ENCODE peak calls at places on chromosomes 3 and 15, in nine cellular contexts. G is spleen, K is WERI-Rb-1, Q is lung, S is neural progenitor cell, I is RWPE2, V is cardiac muscle cell, Z is aorta, Y is lower lobe of right lung. F is an unnamed sample. For H3K9me3, the result is how much of the 10 kb centered on the place peaks cover.

GRCh38 chr3:32551087-32551486 is 19.6 kb downstream of the DYNC1LI1 start:
- DNase-seq in Y (no peak), S (no peak), Q (no peak), V (no peak), K (no peak), G (no peak), I (no peak), Z (no peak), F (no peak)

GRCh38 chr3:115552007-115552406 is 71.3 kb upstream of the GAP43 start:
- DNase-seq in Q (no peak), G (no peak), V (no peak), K (no peak), Y (no peak), S (no peak), I (no peak), Z (no peak), F (no peak)

GRCh38 chr3:27521179-27521871 is 37.1 kb upstream of the SLC4A7 start:
- DNase-seq in K (no peak), Y (no peak), S (no peak), Z (no peak), Q (peak), V (no peak), G (no peak), I (no peak), F (no peak)

GRCh38 chr3:111617912-111618601 is 22.9 kb upstream of the ZBED2 start:
- DNase-seq in Y (no peak), S (no peak), V (no peak), Z (no peak), I (no peak), Q (no peak), G (no peak), K (no peak), F (no peak)

GRCh38 chr3:113867506-113867905 is 28.9 kb downstream of the GRAMD1C start:
- DNase-seq in G (no peak), I (no peak), S (no peak), Y (no peak), Q (no peak), K (no peak), Z (no peak), V (no peak), F (no peak)

GRCh38 chr15:77179541-77179998 is 108.7 kb upstream of the TSPAN3 start:
- DNase-seq in G (no peak), I (no peak), Y (no peak), K (no peak), Q (no peak), S (no peak), Z (no peak), V (peak), F (no peak)

GRCh38 chr3:190443257-190443656 is 6.4 kb downstream of the TMEM207 start:
- DNase-seq in Y (no peak), K (no peak), Q (no peak), I (no peak), G (no peak), Z (no peak), V (no peak), S (peak), F (no peak)

GRCh38 chr3:52532838-52533622 is 627 bp downstream of the NT5DC2 start:
- DNase-seq in S (peak), I (peak), Y (no peak), G (peak), Z (peak), K (no peak), Q (no peak), V (peak), F (no peak)

GRCh38 chr3:100875239-100875638 is 118.0 kb downstream of the ABI3BP start:
- DNase-seq in S (no peak), Q (peak), Z (no peak), K (no peak), G (no peak), V (no peak), I (peak), Y (no peak), F (no peak)

GRCh38 chr3:115825046-115825445 is 201.7 kb downstream of the GAP43 start:
- DNase-seq in Z (no peak), G (no peak), S (no peak), V (no peak), Y (no peak), Q (no peak), K (no peak), I (no peak), F (no peak)

GRCh38 chr15:50235794-50236193 is 29.7 kb downstream of the HDC start:
- DNase-seq in I (no peak), Y (no peak), Z (no peak), V (no peak), Q (no peak), K (no peak), S (no peak), G (no peak), F (no peak)

DNA sequence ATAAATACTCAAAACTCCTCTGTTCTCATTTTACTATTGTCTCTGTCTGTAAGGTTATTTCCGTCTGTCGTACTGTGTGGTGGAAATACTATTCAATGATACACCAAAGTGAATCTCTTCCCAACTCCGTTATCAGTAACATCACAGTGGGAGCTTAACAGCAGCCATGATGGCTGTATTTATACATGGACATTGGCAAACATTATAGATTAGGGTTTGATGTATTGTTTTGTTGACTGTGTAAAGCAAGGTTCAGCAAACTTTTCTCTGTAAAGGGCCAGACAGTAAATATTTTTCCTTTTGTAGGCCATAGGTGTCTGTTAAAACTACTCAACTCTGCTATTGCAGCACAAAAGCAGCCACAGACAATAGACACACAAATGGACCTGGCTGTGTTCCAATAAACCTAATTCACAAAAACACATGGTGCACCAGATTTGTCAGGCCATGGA is 23.2 kb downstream of the LIPC start:
- DNase-seq in Q (no peak), S (no peak), K (no peak), Z (no peak), V (no peak), Y (no peak), I (no peak), G (no peak), F (no peak)
- H3K9me3 ChIP-seq in Q (under half), S (under half), K (under half), Z (under half), V (under half), Y (under half), I (under half), G (under half), F (under half)

GRCh38 chr3:43017038-43017437 is 37.9 kb downstream of the GASK1A start:
- DNase-seq in S (no peak), Q (no peak), I (no peak), V (no peak), G (no peak), Y (no peak), K (no peak), Z (no peak), F (no peak)
- H3K9me3 ChIP-seq in S (under half), Q (under half), I (under half), V (under half), G (half or more), Y (under half), K (under half), Z (under half), F (under half)

GRCh38 chr3:54376941-54377578 is 254.7 kb downstream of the CACNA2D3 start:
- DNase-seq in K (no peak), Q (no peak), V (no peak), G (no peak), S (no peak), I (no peak), Y (no peak), Z (no peak), F (no peak)
- H3K9me3 ChIP-seq in K (under half), Q (under half), V (under half), G (under half), S (under half), I (under half), Y (under half), Z (under half), F (under half)

GRCh38 chr3:93934366-93935046 is 39.2 kb downstream of the PROS1 start:
- DNase-seq in Q (no peak), G (no peak), Z (no peak), S (no peak), I (no peak), Y (no peak), V (no peak), K (no peak), F (no peak)

GRCh38 chr3:93931597-93932229 is 42.0 kb downstream of the PROS1 start:
- DNase-seq in Z (no peak), G (no peak), I (no peak), S (no peak), K (no peak), V (no peak), Q (no peak), Y (no peak), F (no peak)

GRCh38 chr3:93936549-93936948 is 37.1 kb downstream of the PROS1 start:
- DNase-seq in I (no peak), Q (no peak), G (no peak), Z (no peak), Y (no peak), V (no peak), K (no peak), S (no peak), F (no peak)
- H3K9me3 ChIP-seq in I (under half), Q (under half), G (under half), Z (under half), Y (under half), V (under half), K (under half), S (under half), F (under half)

DNA sequence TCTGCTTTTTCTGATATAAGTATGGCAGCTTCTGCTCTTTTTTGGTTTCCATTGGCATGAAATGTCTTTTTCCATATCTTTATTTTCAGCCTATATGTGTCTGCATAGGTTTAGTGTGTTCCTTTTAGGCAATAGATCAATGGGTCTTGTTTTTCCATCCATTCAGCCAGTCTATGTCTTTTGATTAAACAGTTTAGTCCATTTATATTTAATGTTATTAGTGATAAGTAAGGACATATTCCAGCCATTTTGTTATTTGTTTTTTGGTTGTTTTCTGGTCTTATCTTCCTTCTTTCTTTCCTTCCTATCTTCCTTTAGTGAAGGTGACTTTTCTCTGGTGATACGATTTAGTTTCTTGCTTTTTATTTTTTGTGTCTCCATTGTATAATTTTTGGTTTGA is 101.3 kb upstream of the LRRC3B start:
- DNase-seq in G (no peak), Y (no peak), S (no peak), Q (no peak), V (no peak), Z (no peak), I (no peak), K (no peak), F (no peak)
- H3K9me3 ChIP-seq in G (half or more), Y (under half), S (under half), Q (under half), V (under half), Z (under half), I (under half), K (under half), F (under half)

GRCh38 chr3:198112031-198112430 is 152.0 kb downstream of the LMLN start:
- DNase-seq in V (no peak), G (no peak), Y (no peak), K (no peak), S (no peak), I (no peak), Q (no peak), Z (no peak), F (no peak)

GRCh38 chr3:198108756-198109155 is 148.7 kb downstream of the LMLN start:
- DNase-seq in Z (no peak), S (no peak), I (no peak), G (no peak), Q (no peak), V (no peak), Y (no peak), K (no peak), F (no peak)

GRCh38 chr3:198109883-198110282 is 149.9 kb downstream of the LMLN start:
- DNase-seq in S (no peak), I (no peak), V (no peak), Q (no peak), K (no peak), G (no peak), Z (no peak), Y (no peak), F (no peak)

GRCh38 chr3:198107840-198108734 is 148.1 kb downstream of the LMLN start:
- DNase-seq in K (no peak), V (no peak), I (no peak), S (peak), Y (no peak), Z (no peak), G (no peak), Q (no peak), F (no peak)

DNA sequence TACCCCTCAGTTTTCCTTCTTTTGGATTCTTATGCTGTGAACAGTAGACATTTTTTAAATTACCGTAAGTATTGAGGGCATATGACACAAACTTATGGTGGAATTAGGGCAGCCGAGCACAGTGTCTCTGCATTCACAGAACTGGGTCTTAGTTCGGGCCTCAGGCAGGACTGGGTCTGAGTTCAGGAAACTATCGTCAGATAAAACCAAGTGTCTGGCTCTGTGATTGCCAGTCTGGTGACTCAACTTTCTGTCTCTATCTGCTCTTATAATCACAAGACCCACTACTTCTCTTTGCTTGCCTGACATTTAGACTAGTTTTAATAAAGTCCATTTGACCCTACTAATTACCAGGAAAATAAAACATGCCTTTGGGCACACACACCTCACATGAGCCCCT is 146.2 kb downstream of the LMLN start:
- DNase-seq in Q (no peak), G (no peak), Z (no peak), V (no peak), K (no peak), Y (no peak), I (no peak), S (no peak), F (no peak)
- H3K9me3 ChIP-seq in Q (under half), G (under half), Z (under half), V (under half), K (under half), Y (under half), I (under half), S (under half), F (under half)

GRCh38 chr15:25094066-25094465 is 139.3 kb downstream of the SNRPN start:
- DNase-seq in K (no peak), Z (no peak), V (no peak), Q (peak), Y (no peak), S (no peak), I (no peak), G (no peak), F (no peak)

GRCh38 chr15:25094519-25094918 is 139.7 kb downstream of the SNRPN start:
- DNase-seq in I (no peak), Y (no peak), S (no peak), G (peak), Z (no peak), V (no peak), Q (no peak), K (no peak), F (no peak)

GRCh38 chr15:25095179-25095578 is 140.4 kb downstream of the SNRPN start:
- DNase-seq in S (no peak), Z (no peak), K (no peak), I (no peak), Y (no peak), Q (no peak), G (no peak), V (no peak), F (no peak)

GRCh38 chr15:25092661-25093060 is 137.9 kb downstream of the SNRPN start:
- DNase-seq in V (no peak), G (no peak), K (no peak), S (no peak), I (no peak), Q (no peak), Y (no peak), Z (no peak), F (no peak)

GRCh38 chr15:25093455-25094029 is 138.8 kb downstream of the SNRPN start:
- DNase-seq in S (no peak), Q (no peak), K (no peak), Z (no peak), Y (no peak), V (no peak), G (no peak), I (no peak), F (no peak)
- H3K9me3 ChIP-seq in S (under half), Q (under half), K (under half), Z (under half), Y (half or more), V (under half), G (half or more), I (under half), F (under half)

DNA sequence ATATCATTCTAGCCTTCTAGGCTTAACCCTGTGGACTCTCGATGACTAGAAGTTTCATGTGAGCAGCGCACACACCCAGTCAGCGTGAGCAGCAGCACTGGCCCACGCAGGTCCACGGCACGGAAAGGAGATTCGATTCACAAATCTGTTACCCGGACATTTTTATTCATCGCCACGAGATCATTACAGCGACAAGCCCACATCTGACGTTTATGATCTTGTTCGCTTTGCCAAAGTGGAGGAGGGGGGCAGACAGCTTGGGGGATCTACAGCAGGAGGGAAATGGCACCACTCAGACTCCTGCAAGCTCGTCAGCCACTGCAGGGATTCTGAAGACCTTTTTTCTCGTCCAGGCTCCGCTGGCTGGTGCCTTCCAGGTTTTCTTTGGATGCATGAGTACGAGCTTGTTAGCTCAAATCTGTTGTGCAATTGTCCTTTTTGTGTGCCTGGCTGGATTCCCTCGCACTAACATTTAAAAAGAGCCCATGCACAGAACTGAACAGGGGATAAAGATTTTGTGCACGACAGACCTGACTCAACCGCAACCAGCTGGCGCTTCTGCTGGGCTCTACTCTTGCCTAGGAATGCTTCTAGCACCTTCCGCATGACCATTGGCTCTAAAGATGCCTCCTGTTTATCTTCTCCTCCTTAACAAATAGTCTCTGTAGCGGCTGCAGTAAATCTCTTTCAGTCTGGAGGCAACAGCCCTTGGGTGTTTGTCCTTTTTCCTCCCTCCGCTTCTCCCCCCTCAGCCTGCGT is 938.5 kb downstream of the MCTP2 start:
- DNase-seq in Y (no peak), Z (peak), Q (no peak), I (no peak), K (no peak), G (no peak), S (no peak), V (peak), F (no peak)
- H3K9me3 ChIP-seq in Y (under half), Z (under half), Q (under half), I (under half), K (under half), G (under half), S (under half), V (under half), F (under half)

F was measured in T-helper 17 cell.